ENCODE peak calls at places on chromosomes 16 and 17, in four cellular contexts. One of them, this sample, is unnamed.

GRCh38 chr16:67945392-67945933 is 1.5 kb upstream of the LCAT start:
- DNase-seq in cardiac fibroblast: peak; percentile 77
- DNase-seq in psoas muscle: no peak
- DNase-seq in left ventricle myocardium inferior: no peak
- DNase-seq in this sample: no peak

GRCh38 chr16:25413962-25414361 is 156.3 kb upstream of the ZKSCAN2 start:
- DNase-seq in left ventricle myocardium inferior: no peak
- DNase-seq in psoas muscle: no peak
- DNase-seq in cardiac fibroblast: peak; percentile 3
- DNase-seq in this sample: no peak

GRCh38 chr17:705863-706262 is 8.8 kb downstream of the VPS53 start:
- DNase-seq in psoas muscle: no peak
- DNase-seq in cardiac fibroblast: no peak
- DNase-seq in left ventricle myocardium inferior: no peak
- DNase-seq in this sample: no peak

GRCh38 chr16:81873221-81873620 is 94.1 kb downstream of the PLCG2 start:
- DNase-seq in left ventricle myocardium inferior: no peak
- DNase-seq in cardiac fibroblast: no peak
- DNase-seq in psoas muscle: no peak
- DNase-seq in this sample: no peak

GRCh38 chr16:82651921-82652601 is 25.3 kb downstream of the CDH13 start:
- DNase-seq in left ventricle myocardium inferior: no peak
- DNase-seq in cardiac fibroblast: no peak
- DNase-seq in psoas muscle: no peak
- DNase-seq in this sample: no peak

GRCh38 chr17:13562271-13562800 is 39.4 kb downstream of the HS3ST3A1 start:
- DNase-seq in psoas muscle: no peak
- DNase-seq in cardiac fibroblast: peak; percentile 95
- DNase-seq in left ventricle myocardium inferior: no peak
- DNase-seq in this sample: no peak

GRCh38 chr17:79732804-79733691 is 2.3 kb downstream of the ENPP7 start:
- DNase-seq in psoas muscle: no peak
- DNase-seq in cardiac fibroblast: no peak
- DNase-seq in left ventricle myocardium inferior: no peak
- DNase-seq in this sample: no peak

GRCh38 chr17:80374039-80374731 is 40.8 kb upstream of the ENDOV start:
- DNase-seq in psoas muscle: no peak
- DNase-seq in cardiac fibroblast: no peak
- DNase-seq in left ventricle myocardium inferior: no peak
- DNase-seq in this sample: no peak

GRCh38 chr16:75309899-75310430 is 58.5 kb upstream of the BCAR1 start:
- DNase-seq in cardiac fibroblast: no peak
- DNase-seq in psoas muscle: no peak
- DNase-seq in left ventricle myocardium inferior: no peak
- DNase-seq in this sample: no peak

GRCh38 chr17:50023520-50023919 is 28.5 kb upstream of the DLX3 start:
- DNase-seq in cardiac fibroblast: no peak
- DNase-seq in psoas muscle: no peak
- DNase-seq in left ventricle myocardium inferior: no peak
- DNase-seq in this sample: no peak
- H3K4me3 ChIP-seq in cardiac fibroblast: no peak overlapping the region
- H3K4me3 ChIP-seq in psoas muscle: no peak overlapping the region
- H3K4me3 ChIP-seq in left ventricle myocardium inferior: no peak overlapping the region
- H3K4me3 ChIP-seq in this sample: no peak overlapping the region

DNA sequence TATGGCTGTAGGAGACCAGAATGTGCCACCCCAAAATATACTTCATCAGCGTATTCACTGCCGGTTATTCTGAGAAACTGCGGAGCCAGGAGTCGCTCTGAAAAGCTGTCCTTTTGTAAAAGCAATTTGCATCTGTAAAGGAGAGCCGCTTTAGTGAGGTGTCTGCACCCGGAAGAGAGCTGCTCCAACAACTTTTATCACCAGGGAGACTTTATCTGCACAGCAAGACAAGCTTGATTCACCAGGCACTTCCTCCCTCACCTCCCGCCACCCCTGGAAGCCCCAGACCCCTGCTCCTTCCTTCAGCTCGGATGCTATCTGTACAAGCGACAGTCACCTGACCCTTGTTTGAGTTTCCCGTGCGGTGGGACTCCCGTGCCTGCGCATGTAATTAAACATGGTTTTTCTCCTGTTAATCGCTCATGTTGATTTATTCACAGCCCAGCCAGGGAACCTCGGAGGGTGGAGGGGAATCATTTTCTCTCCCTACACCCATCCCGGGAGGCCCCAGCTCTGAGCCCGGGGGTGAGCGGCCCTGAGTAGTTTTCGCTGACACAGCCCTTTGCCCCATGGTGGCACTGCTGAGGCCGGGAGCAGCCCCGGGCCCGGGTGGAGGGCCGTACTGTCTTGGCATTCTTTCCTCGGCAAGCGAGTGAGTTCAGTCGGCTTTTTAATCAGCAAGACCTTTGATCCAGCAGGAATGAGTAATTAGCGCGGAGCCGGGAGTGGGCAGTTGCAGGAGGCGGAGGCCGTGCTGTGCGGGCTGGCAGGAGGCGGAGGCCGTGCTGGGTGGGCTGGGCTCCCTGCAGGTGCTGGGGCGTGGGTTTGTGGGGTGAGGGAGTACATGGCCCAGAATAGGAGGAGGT is 222.7 kb upstream of the CIBAR2 start:
- DNase-seq in left ventricle myocardium inferior: no peak
- DNase-seq in cardiac fibroblast: no peak
- DNase-seq in psoas muscle: no peak
- DNase-seq in this sample: no peak
- TF ChIP-seq CTCF in left ventricle myocardium inferior: no peak
- TF ChIP-seq CTCF in cardiac fibroblast: no peak
- TF ChIP-seq CTCF in psoas muscle: no peak
- TF ChIP-seq CTCF in this sample: peak; percentile 14

DNA sequence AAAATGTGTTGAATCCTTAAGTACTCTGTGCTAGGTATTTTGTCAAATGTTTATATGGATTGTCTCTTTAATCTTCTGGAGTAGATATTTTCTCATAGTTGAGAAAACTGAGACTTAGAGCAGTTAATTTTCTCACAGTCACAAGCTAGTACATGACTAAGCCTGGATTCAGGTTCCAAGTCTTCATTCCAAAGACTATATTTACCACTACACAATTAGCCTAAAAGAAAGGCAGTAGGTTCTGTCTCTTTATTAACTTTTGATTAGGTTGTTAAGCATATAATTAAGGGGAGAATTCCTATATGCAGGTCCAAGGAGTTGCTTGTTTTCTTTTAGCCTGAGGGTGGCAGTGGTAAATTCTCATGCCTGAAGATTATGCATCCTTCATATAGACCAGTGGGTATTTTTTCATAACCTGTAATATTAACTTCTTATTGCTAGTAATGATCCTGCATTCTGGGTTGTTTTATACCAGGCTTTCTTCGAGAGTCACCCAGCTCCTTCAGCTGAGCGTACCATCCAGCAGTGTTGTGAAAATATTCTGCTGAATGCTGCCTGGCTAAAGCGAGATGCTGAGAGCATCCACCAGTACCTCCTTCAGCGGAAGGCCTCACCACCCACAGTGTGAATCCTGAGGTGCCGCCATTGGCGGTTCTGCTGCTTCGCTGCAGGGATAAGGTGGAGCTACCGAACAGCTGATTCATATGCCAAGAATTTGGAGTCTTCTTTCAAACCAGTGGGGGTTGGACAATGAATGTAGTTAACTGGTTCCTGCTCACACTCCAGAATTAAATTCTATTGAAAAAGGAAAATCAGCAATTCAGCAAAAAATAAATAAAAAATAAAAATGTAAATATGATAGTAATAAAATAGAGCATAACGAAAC is 28.2 kb upstream of the KPNB1 start:
- DNase-seq in cardiac fibroblast: peak; percentile 92
- DNase-seq in left ventricle myocardium inferior: no peak
- DNase-seq in psoas muscle: peak; percentile 78
- DNase-seq in this sample: peak; percentile 87
- H3K4me3 ChIP-seq in cardiac fibroblast: no peak overlapping the region
- H3K4me3 ChIP-seq in left ventricle myocardium inferior: no peak overlapping the region
- H3K4me3 ChIP-seq in psoas muscle: peak overlapping the region; percentile 8
- H3K4me3 ChIP-seq in this sample: no peak overlapping the region

DNA sequence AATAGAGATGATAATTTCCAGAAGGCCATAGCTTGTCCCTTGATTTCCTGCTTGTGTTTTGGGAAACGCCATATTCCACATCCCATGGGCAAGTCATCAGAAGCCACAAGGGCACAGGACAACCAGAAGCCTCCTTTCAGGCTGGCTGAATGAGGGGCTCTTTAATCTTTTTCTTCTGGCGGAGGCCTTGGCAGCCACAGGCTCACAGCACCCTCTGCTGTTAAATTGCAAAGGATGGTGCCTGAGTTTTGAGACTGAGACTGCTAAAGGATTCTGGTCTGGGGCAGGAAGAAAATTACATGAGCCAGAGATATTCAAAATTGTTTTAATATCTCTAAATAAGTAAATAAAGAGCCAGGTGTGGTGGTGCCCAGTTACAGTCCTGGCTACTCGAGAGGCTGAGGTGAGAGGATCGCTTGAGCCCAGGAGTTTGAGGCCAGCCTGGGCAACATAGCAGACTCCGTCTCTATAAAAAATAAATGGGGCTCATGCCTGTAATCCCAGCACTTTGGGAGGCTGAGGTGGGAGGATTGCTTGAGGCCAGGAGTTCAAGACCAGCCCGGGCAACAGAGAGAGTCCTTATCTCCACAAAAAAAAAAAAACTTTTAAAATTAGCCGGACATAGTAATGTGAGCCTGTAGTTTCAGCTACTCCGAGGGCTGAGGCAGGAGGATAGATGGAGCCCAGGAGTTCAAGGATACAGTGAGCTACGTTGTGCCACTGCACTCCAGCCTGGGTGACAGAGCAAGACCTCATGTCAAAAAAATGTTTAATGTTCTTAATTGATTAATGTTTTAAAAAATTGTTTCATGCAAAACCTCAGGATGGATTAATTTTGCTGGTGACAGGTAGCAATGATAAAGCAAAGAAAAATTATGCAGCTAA is 26.3 kb downstream of the AARSD1 start:
- DNase-seq in psoas muscle: no peak
- DNase-seq in cardiac fibroblast: peak; percentile 78
- DNase-seq in left ventricle myocardium inferior: no peak
- DNase-seq in this sample: peak; percentile 36
- TF ChIP-seq CTCF in psoas muscle: peak; percentile 65
- TF ChIP-seq CTCF in cardiac fibroblast: peak; percentile 76
- TF ChIP-seq CTCF in left ventricle myocardium inferior: peak; percentile 78
- TF ChIP-seq CTCF in this sample: peak; percentile 76

This sample was measured in astrocyte of the cerebellum.